ENCODE peak calls at places on chromosomes 16 and 17, in ten cellular contexts. W, Q, K, L, M, F, Z, P, C and U are unnamed samples.

GRCh38 chr17:60390223-60390622 is 1.7 kb downstream of the USP32 start:
- DNase-seq in K (peak; percentile 22), Q (no peak), F (no peak), W (no peak), Z (no peak), L (no peak), M (peak; percentile 51), C (no peak), P (no peak), U (no peak)

GRCh38 chr17:81696218-81696941 is 6.8 kb upstream of the MRPL12 start:
- DNase-seq in K (no peak), L (no peak), M (no peak), Q (no peak), F (no peak), W (no peak), C (no peak), P (no peak), Z (no peak), U (no peak)

GRCh38 chr17:30831257-30831656 is 509 bp upstream of the ATAD5 start:
- DNase-seq in W (no peak), L (peak; percentile 30), Z (no peak), F (no peak), Q (no peak), P (no peak), M (peak; percentile 15), K (no peak), C (peak; percentile 56), U (no peak)

GRCh38 chr16:29824589-29825144 is 4.4 kb downstream of the MVP start:
- DNase-seq in F (no peak), M (peak; percentile 88), L (no peak), Z (no peak), K (peak; percentile 45), W (no peak), C (no peak), Q (no peak), P (no peak), U (no peak)

GRCh38 chr16:68350951-68351350 is 40.1 kb downstream of the PRMT7 start:
- DNase-seq in C (no peak), W (no peak), P (no peak), L (no peak), M (no peak), Z (no peak), F (no peak), Q (no peak), K (no peak), U (no peak)

GRCh38 chr16:29806641-29807425 is 504 bp downstream of the MAZ start:
- DNase-seq in C (peak; percentile 71), Q (no peak), K (no peak), Z (peak; percentile 71), W (peak; percentile 49), M (peak; percentile 64), P (peak; percentile 68), L (peak; percentile 36), F (peak; percentile 66), U (peak; percentile 78)

GRCh38 chr17:67461228-67461780 is 84.2 kb downstream of the PITPNC1 start:
- DNase-seq in F (no peak), C (no peak), Q (no peak), Z (no peak), W (no peak), L (no peak), K (no peak), P (no peak), M (no peak), U (no peak)

GRCh38 chr17:55334285-55334684 is 69.5 kb downstream of the HLF start:
- DNase-seq in P (no peak), W (no peak), F (no peak), Q (no peak), M (peak; percentile 43), Z (no peak), K (no peak), C (no peak), L (no peak), U (no peak)

GRCh38 chr17:79188679-79189078 is 114.1 kb downstream of the ENGASE start:
- DNase-seq in M (no peak), C (no peak), Z (no peak), L (no peak), W (no peak), K (no peak), F (no peak), Q (no peak), P (no peak), U (no peak)

GRCh38 chr16:51357839-51358238 is 206.8 kb upstream of the SALL1 start:
- DNase-seq in C (no peak), M (no peak), Q (no peak), Z (no peak), P (no peak), L (no peak), F (no peak), W (no peak), K (no peak), U (no peak)

GRCh38 chr16:64238576-64238975 is 883.3 kb downstream of the CDH11 start:
- DNase-seq in L (no peak), Z (no peak), M (peak; percentile 39), F (no peak), C (no peak), P (no peak), W (no peak), K (no peak), Q (no peak), U (no peak)